ENCODE peak calls at places on chromosome 20, in seven cellular contexts. D is PC-3, X is left ventricle myocardium inferior, W is iPS DF 6.9, V is sigmoid colon, A is psoas muscle, P is upper lobe of right lung. I is an unnamed sample.

GRCh38 chr20:24653306-24653705 is 183.9 kb downstream of the SYNDIG1 start:
- DNase-seq in P (no peak), V (peak), W (no peak), D (peak), X (no peak), A (no peak), I (no peak)

GRCh38 chr20:58702859-58703648 is 10.5 kb downstream of the NPEPL1 start:
- DNase-seq in V (peak), D (no peak), X (peak), P (no peak), A (no peak), W (no peak), I (no peak)

GRCh38 chr20:23753589-23753988 is 2.9 kb upstream of the CST1 start:
- DNase-seq in X (no peak), D (no peak), W (no peak), A (no peak), P (no peak), V (no peak), I (no peak)

GRCh38 chr20:63120286-63121090 is 95.4 kb downstream of the YTHDF1 start:
- DNase-seq in X (peak), D (no peak), W (no peak), A (no peak), V (no peak), P (peak), I (no peak)

GRCh38 chr20:19947611-19948264 is 69.4 kb upstream of the NAA20 start:
- DNase-seq in W (no peak), A (no peak), P (no peak), D (peak), V (no peak), X (no peak), I (no peak)

GRCh38 chr20:1892122-1892385 is 3.2 kb upstream of the SIRPA start:
- DNase-seq in P (no peak), A (no peak), W (no peak), D (no peak), V (no peak), X (no peak), I (no peak)

GRCh38 chr20:34965051-34965450 is 9.4 kb downstream of the MYH7B start:
- DNase-seq in W (no peak), D (no peak), A (no peak), V (no peak), X (no peak), P (no peak), I (no peak)

GRCh38 chr20:48626226-48626937 is 201.4 kb downstream of the PREX1 start:
- DNase-seq in X (no peak), A (no peak), V (no peak), D (no peak), P (no peak), W (no peak), I (no peak)

GRCh38 chr20:57939499-57939898 is 229.7 kb upstream of the PMEPA1 start:
- DNase-seq in A (no peak), P (no peak), X (no peak), V (no peak), D (peak), W (no peak), I (peak)

GRCh38 chr20:58693226-58694006 is 816 bp downstream of the NPEPL1 start:
- DNase-seq in W (no peak), D (peak), X (peak), A (no peak), V (peak), P (peak), I (no peak)

GRCh38 chr20:52941803-52942202 is 30.4 kb upstream of the TSHZ2 start:
- DNase-seq in V (no peak), P (no peak), D (no peak), X (no peak), A (no peak), W (no peak), I (no peak)

GRCh38 chr20:44704551-44704971 is 10.6 kb upstream of the CCN5 start:
- DNase-seq in V (no peak), D (peak), P (no peak), W (no peak), A (peak), X (no peak), I (no peak)

GRCh38 chr20:7257719-7258466 is 490.4 kb downstream of the BMP2 start:
- DNase-seq in X (peak), D (no peak), A (no peak), V (no peak), P (no peak), W (no peak), I (no peak)

DNA sequence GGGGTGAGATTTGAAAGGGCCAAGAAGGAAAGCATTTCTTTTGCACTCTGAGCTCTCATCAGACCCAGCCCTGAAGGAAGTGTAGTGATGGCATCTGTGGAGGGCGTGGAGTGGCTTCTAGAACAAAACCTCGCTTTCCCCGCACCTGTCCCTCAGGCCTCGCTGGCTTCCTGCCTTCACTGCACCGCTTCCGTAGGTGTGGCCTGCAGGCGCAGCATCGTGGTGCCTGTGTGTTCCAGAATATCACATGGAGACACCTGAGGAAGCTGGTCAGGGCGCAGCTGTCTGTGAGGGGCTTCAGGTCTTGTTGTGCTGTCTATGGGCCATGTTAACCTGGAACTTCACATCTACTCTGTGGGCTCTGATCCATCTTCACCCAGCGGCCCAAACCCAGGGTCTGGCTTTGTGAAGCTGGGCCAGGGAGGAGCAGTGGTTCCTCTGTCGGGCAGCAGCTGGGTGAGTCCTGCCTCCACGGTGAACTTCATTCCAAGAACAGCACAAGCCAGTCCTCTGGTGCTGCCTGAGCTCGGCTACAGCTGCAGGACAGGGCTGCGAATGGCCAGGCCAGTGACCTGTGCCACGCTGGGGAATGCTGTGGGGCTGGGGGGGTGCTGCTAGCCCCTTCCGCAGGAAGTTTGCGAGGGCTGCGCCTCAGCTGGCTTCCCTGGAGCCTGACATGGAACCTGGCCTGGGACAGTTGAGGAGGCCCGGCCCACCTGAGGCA is 40.9 kb downstream of the DSTN start:
- DNase-seq in V (no peak), W (no peak), X (no peak), A (no peak), D (no peak), P (peak), I (no peak)
- H3K27ac ChIP-seq in V (peak), W (no peak), X (peak), A (peak), D (no peak), P (peak), I (peak)

GRCh38 chr20:36462440-36463211 is 78.7 kb upstream of the MYL9 start:
- DNase-seq in V (peak), X (peak), W (no peak), D (peak), A (peak), P (peak), I (no peak)
- H3K27ac ChIP-seq in V (peak), X (peak), W (no peak), D (peak), A (peak), P (peak), I (peak)

GRCh38 chr20:3804254-3804751 is 8.2 kb downstream of the CDC25B start:
- DNase-seq in X (no peak), A (no peak), D (no peak), W (no peak), V (no peak), P (no peak), I (no peak)
- H3K27ac ChIP-seq in X (no peak), A (peak), D (no peak), W (no peak), V (peak), P (peak), I (peak)

DNA sequence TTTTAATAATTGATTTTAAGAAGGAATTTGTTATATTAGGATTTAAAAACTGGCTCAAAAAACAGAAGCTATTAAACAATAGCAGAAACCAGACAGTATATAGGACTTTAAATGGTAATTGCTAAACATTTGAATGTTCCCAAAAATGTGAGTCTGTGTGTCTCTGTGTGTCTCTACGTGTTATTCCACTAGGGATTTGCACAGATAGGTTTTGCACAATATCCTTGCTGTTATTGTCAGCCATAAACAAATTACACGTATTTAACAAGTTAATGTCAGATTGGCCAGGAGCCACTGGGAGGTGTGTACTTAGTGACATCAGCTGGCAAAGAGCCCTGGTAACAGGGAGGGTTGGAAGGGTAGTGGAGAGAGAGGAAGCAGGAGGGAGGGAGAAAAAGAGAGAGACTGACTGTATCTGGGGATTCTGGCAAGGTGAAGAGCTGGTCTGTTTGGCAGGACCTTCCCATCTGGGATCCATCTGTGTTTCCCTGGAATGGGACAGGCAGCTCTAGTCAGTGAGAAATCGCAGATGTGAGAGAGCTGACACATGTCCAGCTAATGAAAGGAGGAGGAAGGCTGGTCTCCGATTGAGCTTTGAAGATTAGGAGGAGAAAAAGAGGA is 72.2 kb downstream of the CBFA2T2 start:
- DNase-seq in D (peak), A (peak), X (peak), P (no peak), V (peak), W (no peak), I (peak)
- H3K27ac ChIP-seq in D (peak), A (no peak), X (peak), P (no peak), V (peak), W (no peak), I (no peak)

I was measured in epithelial cell of prostate.